ENCODE peak calls at places on chromosomes 4 and X, in five cellular contexts. V is tibial artery, L is trophoblast cell, Y is fibroblast of lung, G is IMR-90. O is an unnamed sample.

GRCh38 chrX:71292669-71293379 is 8.7 kb upstream of the ITGB1BP2 start:
- DNase-seq in V (no peak), L (no peak), Y (peak; percentile 33), G (peak; percentile 72), O (no peak)

GRCh38 chr4:123452585-123452984 is 56.0 kb downstream of the SPRY1 start:
- DNase-seq in V (peak; percentile 81), L (peak; percentile 17), Y (peak; percentile 84), G (peak; percentile 98), O (peak; percentile 10)

GRCh38 chrX:2384486-2384885 is 116.3 kb downstream of the DHRSX start:
- DNase-seq in V (no peak), L (no peak), Y (no peak), G (no peak), O (no peak)

GRCh38 chrX:150366951-150367545 is 3.9 kb downstream of the MAMLD1 start:
- DNase-seq in V (no peak), L (no peak), Y (peak; percentile 58), G (peak; percentile 79), O (no peak)

GRCh38 chr4:142846729-142847606 is 867 bp upstream of the INPP4B start:
- DNase-seq in V (no peak), L (peak; percentile 28), Y (peak; percentile 18), G (no peak), O (peak; percentile 73)

GRCh38 chr4:40617903-40618302 is 11.8 kb downstream of the RBM47 start:
- DNase-seq in V (no peak), L (no peak), Y (no peak), G (no peak), O (no peak)

GRCh38 chr4:152634110-152634760 is 45.6 kb downstream of the TMEM154 start:
- DNase-seq in V (no peak), L (no peak), Y (peak; percentile 10), G (no peak), O (no peak)

GRCh38 chr4:189302719-189303118 is 638.0 kb upstream of the FRG1 start:
- DNase-seq in V (no peak), L (peak; percentile 81), Y (no peak), G (no peak), O (no peak)

GRCh38 chrX:139125916-139126315 is 404.6 kb upstream of the F9 start:
- DNase-seq in V (no peak), L (no peak), Y (no peak), G (no peak), O (no peak)

GRCh38 chrX:42392846-42393245 is 385.1 kb downstream of the PPP1R2C start:
- DNase-seq in V (no peak), L (no peak), Y (no peak), G (no peak), O (no peak)

GRCh38 chr4:22410645-22411247 is 105.1 kb downstream of the ADGRA3 start:
- DNase-seq in V (no peak), L (no peak), Y (peak; percentile 50), G (peak; percentile 33), O (no peak)

GRCh38 chrX:41336447-41336846 is 2.5 kb downstream of the DDX3X start:
- DNase-seq in V (no peak), L (no peak), Y (no peak), G (no peak), O (no peak)

GRCh38 chr4:140138428-140138827 is 15.6 kb downstream of the MAML3 start:
- DNase-seq in V (no peak), L (no peak), Y (no peak), G (no peak), O (no peak)

GRCh38 chr4:15847746-15848145 is 69.6 kb downstream of the CD38 start:
- DNase-seq in V (no peak), L (no peak), Y (no peak), G (no peak), O (no peak)

GRCh38 chr4:31657859-31658258 is 937.7 kb downstream of the PCDH7 start:
- DNase-seq in V (no peak), L (no peak), Y (peak; percentile 40), G (peak; percentile 13), O (no peak)

GRCh38 chr4:93828830-93829530 is 427 bp downstream of the ATOH1 start:
- DNase-seq in V (no peak), L (no peak), Y (no peak), G (no peak), O (peak; percentile 9)

GRCh38 chr4:158523990-158524545 is 2.4 kb downstream of the RXFP1 start:
- DNase-seq in V (no peak), L (no peak), Y (no peak), G (no peak), O (no peak)

GRCh38 chr4:8188085-8188484 is 11.0 kb upstream of the SH3TC1 start:
- DNase-seq in V (no peak), L (no peak), Y (no peak), G (no peak), O (no peak)

GRCh38 chr4:122065149-122065548 is 87.0 kb upstream of the BLTP1 start:
- DNase-seq in V (no peak), L (no peak), Y (no peak), G (no peak), O (no peak)

GRCh38 chr4:99351487-99351886 is 1.1 kb downstream of the ADH1C start:
- DNase-seq in V (no peak), L (no peak), Y (no peak), G (no peak), O (no peak)

DNA sequence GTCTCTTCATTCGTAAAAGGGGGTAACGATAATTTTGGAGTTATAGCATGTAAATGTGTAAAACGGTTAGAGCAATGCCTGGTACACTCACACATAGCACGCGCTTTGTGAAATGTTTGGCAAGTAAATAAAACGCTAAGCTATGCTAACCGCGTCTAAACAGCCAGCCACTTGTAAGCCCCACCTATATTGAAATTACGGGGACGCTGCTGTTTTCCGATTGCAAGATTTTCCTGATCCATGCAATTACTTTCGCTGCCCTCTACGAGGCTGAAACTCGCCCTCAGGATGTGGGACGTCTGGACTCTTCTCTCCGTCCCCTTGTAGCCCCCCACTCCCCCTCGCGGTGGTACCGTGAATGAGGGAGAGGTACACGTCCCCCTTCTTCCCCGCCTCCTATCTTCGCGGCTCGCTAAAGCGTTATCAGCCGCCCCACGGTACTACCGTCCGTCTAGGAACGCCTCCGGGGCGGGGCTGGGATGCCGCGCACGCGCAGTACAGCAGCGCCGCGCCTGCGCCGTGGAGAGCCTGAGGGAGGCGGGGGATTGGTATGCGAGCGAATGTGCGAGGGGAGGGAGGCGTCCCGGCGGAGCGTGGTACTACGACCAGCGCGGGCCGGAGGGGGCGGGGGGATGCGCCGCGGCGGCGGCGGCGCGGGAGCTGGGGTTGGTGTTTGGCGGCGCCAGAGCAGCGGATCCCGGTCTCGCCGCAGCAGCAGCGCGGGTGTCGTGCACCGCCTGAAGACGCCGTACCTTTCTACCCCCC is at the start of gene STIM2:
- DNase-seq in V (peak; percentile 94), L (peak; percentile 97), Y (peak; percentile 96), G (peak; percentile 96), O (peak; percentile 84)
- H3K4me1 ChIP-seq in V (no peaks in the 10 kb centered on the region), L (peaks cover 6% of the 10 kb centered on the region), Y (peaks cover 12% of the 10 kb centered on the region), G (peaks cover 8% of the 10 kb centered on the region), O (peaks cover 26% of the 10 kb centered on the region)

DNA sequence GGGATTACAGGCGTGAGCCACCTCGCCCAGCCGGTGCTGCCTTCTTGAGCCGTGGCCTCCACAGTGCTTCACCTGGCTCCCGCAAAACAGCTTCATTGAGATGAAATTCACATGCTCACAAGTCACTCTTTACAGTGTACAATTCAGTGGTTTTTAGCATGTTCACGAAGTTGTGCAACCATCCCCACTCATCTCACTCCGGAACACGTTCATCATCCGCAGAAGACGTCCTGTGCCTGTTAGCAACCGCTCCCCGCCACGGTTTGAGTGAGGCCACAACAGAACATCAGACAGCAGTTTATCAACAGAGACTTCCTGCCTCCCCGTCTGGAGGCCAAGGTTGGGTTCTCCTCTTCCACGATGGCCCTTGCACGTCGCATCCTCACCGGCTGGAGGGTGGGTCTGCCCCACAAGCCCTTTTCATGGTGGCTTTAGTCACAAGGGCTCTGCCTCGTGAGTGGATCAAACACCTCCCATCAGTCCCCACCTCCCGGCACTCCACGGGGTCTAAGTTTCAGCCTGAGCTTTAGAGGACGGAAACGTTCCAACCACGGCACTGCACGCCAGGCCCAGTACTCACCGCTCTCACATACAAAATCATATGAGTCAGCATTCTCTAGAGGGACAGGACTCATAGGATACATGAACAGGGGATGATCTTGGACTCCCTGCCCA is 29.6 kb upstream of the SPON2 start:
- DNase-seq in V (peak; percentile 49), L (no peak), Y (peak; percentile 98), G (peak; percentile 95), O (no peak)
- H3K4me3 ChIP-seq in V (no peak overlapping the region), L (no peak overlapping the region), Y (peak overlapping the region; percentile 32), G (no peak overlapping the region), O (no peak overlapping the region)

GRCh38 chr4:145178740-145179139 is 1.6 kb downstream of the OTUD4 start:
- DNase-seq in V (no peak), L (no peak), Y (no peak), G (no peak), O (no peak)
- H3K4me1 ChIP-seq in V (no peaks in the 10 kb centered on the region), L (no peaks in the 10 kb centered on the region), Y (no peaks in the 10 kb centered on the region), G (no peaks in the 10 kb centered on the region), O (peaks cover 14% of the 10 kb centered on the region)

GRCh38 chr4:42282081-42282901 is 115.0 kb upstream of the SHISA3 start:
- DNase-seq in V (peak; percentile 52), L (peak; percentile 48), Y (peak; percentile 85), G (peak; percentile 68), O (peak; percentile 10)
- H3K4me3 ChIP-seq in V (no peak overlapping the region), L (no peak overlapping the region), Y (no peak overlapping the region), G (no peak overlapping the region), O (no peak overlapping the region)

DNA sequence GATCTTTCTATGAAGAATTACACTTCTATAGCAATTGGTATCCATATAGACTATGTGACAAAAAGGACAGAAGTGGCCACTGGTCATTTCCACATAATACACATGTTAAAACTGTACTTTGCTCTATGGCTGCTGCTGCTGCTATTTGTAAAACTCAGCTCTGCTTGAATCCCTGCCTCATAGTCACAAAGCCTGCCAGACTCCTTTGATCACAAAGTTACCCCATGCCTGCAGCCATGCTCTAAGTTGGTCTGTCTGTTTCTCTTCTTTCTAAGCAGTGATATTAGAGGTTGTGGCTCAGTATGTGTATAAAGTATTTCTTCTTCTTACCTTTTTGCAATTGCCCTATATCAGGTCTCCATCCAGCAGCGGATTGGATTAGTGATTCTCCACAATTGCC is 210.9 kb downstream of the GRID2 start:
- DNase-seq in V (no peak), L (no peak), Y (no peak), G (no peak), O (no peak)
- H3K4me1 ChIP-seq in V (no peaks in the 10 kb centered on the region), L (no peaks in the 10 kb centered on the region), Y (no peaks in the 10 kb centered on the region), G (no peaks in the 10 kb centered on the region), O (no peaks in the 10 kb centered on the region)

GRCh38 chr4:2938906-2939305 is 24.3 kb downstream of the NOP14 start:
- DNase-seq in V (peak; percentile 16), L (no peak), Y (no peak), G (no peak), O (no peak)
- H3K4me3 ChIP-seq in V (no peak overlapping the region), L (no peak overlapping the region), Y (no peak overlapping the region), G (no peak overlapping the region), O (no peak overlapping the region)

GRCh38 chr4:186934255-186934654 is 210.6 kb upstream of the FAT1 start:
- DNase-seq in V (no peak), L (no peak), Y (no peak), G (no peak), O (no peak)
- H3K4me1 ChIP-seq in V (no peaks in the 10 kb centered on the region), L (no peaks in the 10 kb centered on the region), Y (peaks cover 19% of the 10 kb centered on the region), G (peaks cover 15% of the 10 kb centered on the region), O (peaks cover 17% of the 10 kb centered on the region)